ENCODE peak calls at places on chromosomes 2 and 18, in seven cellular contexts. M, P, L, Z, U, K and T are unnamed samples.

GRCh38 chr2:109690457-109690821 is 76.3 kb downstream of the SOWAHC start:
- DNase-seq in M (no peak), P (no peak), L (no peak), Z (no peak), U (no peak), K (no peak), T (no peak)

GRCh38 chr2:160221391-160222276 is 21.6 kb upstream of the ITGB6 start:
- DNase-seq in M (no peak), P (peak; percentile 84), L (no peak), Z (peak; percentile 93), U (peak; percentile 83), K (no peak), T (no peak)

GRCh38 chr2:218169757-218170546 is 3.2 kb upstream of the CXCR1 start:
- DNase-seq in M (no peak), P (no peak), L (no peak), Z (peak; percentile 59), U (no peak), K (no peak), T (no peak)

GRCh38 chr2:102233132-102233884 is 46.5 kb downstream of the IL1RL2 start:
- DNase-seq in M (no peak), P (no peak), L (no peak), Z (no peak), U (no peak), K (no peak), T (no peak)

GRCh38 chr18:79470547-79470946 is 74.8 kb downstream of the NFATC1 start:
- DNase-seq in M (no peak), P (no peak), L (no peak), Z (no peak), U (no peak), K (no peak), T (no peak)

GRCh38 chr2:202756598-202756997 is 115.0 kb downstream of the ICA1L start:
- DNase-seq in M (no peak), P (no peak), L (no peak), Z (no peak), U (no peak), K (no peak), T (no peak)

GRCh38 chr2:216426166-216426777 is 14.0 kb downstream of the SMARCAL1 start:
- DNase-seq in M (no peak), P (peak; percentile 56), L (no peak), Z (peak; percentile 62), U (peak; percentile 18), K (no peak), T (no peak)

GRCh38 chr2:177705511-177705910 is 312.9 kb downstream of the AGPS start:
- DNase-seq in M (no peak), P (no peak), L (no peak), Z (no peak), U (no peak), K (no peak), T (no peak)

GRCh38 chr2:10501521-10501961 is 53.4 kb upstream of the ODC1 start:
- DNase-seq in M (no peak), P (no peak), L (no peak), Z (no peak), U (no peak), K (no peak), T (no peak)

GRCh38 chr2:176455865-176456291 is 186.6 kb downstream of the MTX2 start:
- DNase-seq in M (no peak), P (peak; percentile 72), L (no peak), Z (peak; percentile 94), U (peak; percentile 10), K (no peak), T (peak; percentile 42)

GRCh38 chr18:41714872-41715271 is 240.2 kb upstream of the PIK3C3 start:
- DNase-seq in M (no peak), P (no peak), L (no peak), Z (no peak), U (no peak), K (no peak), T (no peak)

GRCh38 chr2:44758591-44758990 is 182.9 kb upstream of the SIX3 start:
- DNase-seq in M (no peak), P (no peak), L (no peak), Z (no peak), U (no peak), K (no peak), T (no peak)

GRCh38 chr18:12059334-12060181 is 34.1 kb upstream of the ANKRD62 start:
- DNase-seq in M (no peak), P (no peak), L (no peak), Z (no peak), U (no peak), K (no peak), T (no peak)

GRCh38 chr2:115190459-115190858 is 748.0 kb downstream of the DPP10 start:
- DNase-seq in M (no peak), P (no peak), L (no peak), Z (no peak), U (no peak), K (no peak), T (peak; percentile 42)

GRCh38 chr2:126886201-126886905 is 12.3 kb upstream of the TEX51 start:
- DNase-seq in M (no peak), P (peak; percentile 59), L (no peak), Z (peak; percentile 65), U (peak; percentile 34), K (peak; percentile 87), T (peak; percentile 85)

GRCh38 chr2:18149660-18150246 is 271.3 kb downstream of the KCNS3 start:
- DNase-seq in M (no peak), P (peak; percentile 53), L (peak; percentile 5), Z (peak; percentile 74), U (peak; percentile 90), K (peak; percentile 12), T (no peak)

GRCh38 chr18:75472906-75473305 is 45.4 kb upstream of the SMIM21 start:
- DNase-seq in M (no peak), P (no peak), L (no peak), Z (no peak), U (no peak), K (no peak), T (no peak)

GRCh38 chr2:24329700-24330099 is 30.6 kb downstream of the ITSN2 start:
- DNase-seq in M (no peak), P (no peak), L (no peak), Z (no peak), U (no peak), K (no peak), T (no peak)

GRCh38 chr2:15436195-15436594 is 124.9 kb downstream of the NBAS start:
- DNase-seq in M (no peak), P (no peak), L (no peak), Z (no peak), U (no peak), K (no peak), T (no peak)

GRCh38 chr18:56168049-56168781 is 470.2 kb downstream of the TXNL1 start:
- DNase-seq in M (peak; percentile 27), P (peak; percentile 68), L (no peak), Z (peak; percentile 70), U (peak; percentile 61), K (no peak), T (no peak)